ENCODE peak calls at places on chromosomes 3 and 15, in ten cellular contexts. L is mucosa of gallbladder; X is SK-MEL-5; I is 8988T; V is activated CD8-positive, alpha-beta memory T cell treated with anti-CD3 and anti-CD28 coated beads, Interleukin-2, amount 50 U/mL, for 48 hours; P is NCI-H2081; O is occipital lobe; W is T-cell; Z is mucosa of descending colon; C is activated CD4-positive, alpha-beta T cell treated with anti-CD3 and anti-CD28 coated beads, Interleukin-2, amount 50 U/mL, for 24 hours. N is an unnamed sample.
A peak's percentile ranks its signal among the peaks of the same experiment; 100 is the strongest.

GRCh38 chr3:83317605-83318004 is 1556.2 kb upstream of the GBE1 start:
- DNase-seq in V (no peak), W (no peak), Z (no peak), C (no peak), I (no peak), L (no peak), P (no peak), X (no peak), O (no peak), N (no peak)

GRCh38 chr3:42264399-42265058 is 1.5 kb downstream of the CCK start:
- DNase-seq in I (no peak), C (no peak), L (peak; percentile 36), V (no peak), O (peak; percentile 81), W (no peak), Z (peak; percentile 36), X (peak; percentile 20), P (peak; percentile 20), N (no peak)

GRCh38 chr15:69790632-69791031 is 307.1 kb downstream of the TLE3 start:
- DNase-seq in P (no peak), I (no peak), C (no peak), V (no peak), X (no peak), O (no peak), W (peak; percentile 7), L (no peak), Z (no peak), N (peak; percentile 57)

GRCh38 chr15:100337422-100338044 is 4.2 kb downstream of the ADAMTS17 start:
- DNase-seq in V (no peak), W (no peak), C (no peak), I (no peak), Z (no peak), P (no peak), O (no peak), L (no peak), X (no peak), N (peak; percentile 59)

GRCh38 chr15:33298631-33299030 is 12.1 kb upstream of the RYR3 start:
- DNase-seq in C (no peak), L (no peak), V (no peak), W (no peak), O (no peak), P (no peak), I (no peak), X (no peak), Z (no peak), N (no peak)

GRCh38 chr3:131260525-131260924 is 121.0 kb upstream of the NUDT16 start:
- DNase-seq in O (no peak), I (no peak), V (no peak), W (no peak), Z (no peak), L (no peak), X (no peak), C (no peak), P (no peak), N (no peak)

GRCh38 chr3:78101363-78101762 is 1061.5 kb downstream of the ROBO2 start:
- DNase-seq in L (no peak), Z (no peak), V (no peak), C (no peak), O (no peak), X (no peak), P (no peak), W (no peak), I (no peak), N (no peak)

GRCh38 chr3:94062513-94063404 is at the start of the genes DHFR2 and NSUN3:
- DNase-seq in X (peak; percentile 98), P (peak; percentile 98), L (peak; percentile 95), V (peak; percentile 88), O (peak; percentile 84), I (peak; percentile 39), W (peak; percentile 77), Z (peak; percentile 89), C (peak; percentile 86), N (peak; percentile 97)

GRCh38 chr15:38868326-38869114 is 303.9 kb upstream of the RASGRP1 start:
- DNase-seq in C (no peak), X (peak; percentile 59), Z (peak; percentile 37), W (no peak), P (no peak), L (peak; percentile 46), V (no peak), O (no peak), I (no peak), N (no peak)

GRCh38 chr3:138254199-138254598 is 67.1 kb downstream of the ARMC8 start:
- DNase-seq in V (no peak), L (no peak), Z (no peak), I (no peak), C (no peak), O (no peak), P (no peak), X (no peak), W (no peak), N (no peak)

GRCh38 chr3:73411545-73411944 is 213.2 kb downstream of the PDZRN3 start:
- DNase-seq in I (no peak), O (no peak), C (no peak), X (no peak), V (no peak), Z (no peak), L (no peak), W (no peak), P (no peak), N (no peak)

GRCh38 chr3:38138347-38139190 is at the start of gene MYD88:
- DNase-seq in C (peak; percentile 74), X (peak; percentile 33), L (peak; percentile 79), P (peak; percentile 56), I (peak; percentile 61), V (peak; percentile 93), Z (peak; percentile 92), W (peak; percentile 76), O (peak; percentile 31), N (peak; percentile 84)

GRCh38 chr3:182971637-182972036 is 8.7 kb downstream of the DCUN1D1 start:
- DNase-seq in I (no peak), V (no peak), W (no peak), X (no peak), O (no peak), C (no peak), P (no peak), Z (no peak), L (no peak), N (no peak)

GRCh38 chr3:101976473-101976872 is 127.2 kb downstream of the NFKBIZ start:
- DNase-seq in L (no peak), I (no peak), C (no peak), V (no peak), P (no peak), W (no peak), O (no peak), X (peak; percentile 72), Z (no peak), N (no peak)

GRCh38 chr3:14077310-14077709 is 47.4 kb downstream of the CHCHD4 start:
- DNase-seq in C (no peak), Z (no peak), L (no peak), X (no peak), V (no peak), P (no peak), I (no peak), O (no peak), W (no peak), N (no peak)

GRCh38 chr3:5133689-5134088 is 11.6 kb downstream of the ARL8B start:
- DNase-seq in Z (no peak), V (no peak), W (no peak), P (no peak), C (no peak), O (no peak), L (no peak), I (no peak), X (no peak), N (no peak)

GRCh38 chr3:129599607-129600006 is 6.9 kb downstream of the PLXND1 start:
- DNase-seq in Z (no peak), C (no peak), O (no peak), X (no peak), I (peak; percentile 63), V (no peak), W (no peak), L (no peak), P (no peak), N (no peak)

GRCh38 chr3:136730595-136731273 is 21.4 kb downstream of the STAG1 start:
- DNase-seq in W (no peak), X (no peak), I (no peak), L (no peak), V (no peak), C (no peak), O (no peak), P (no peak), Z (no peak), N (no peak)

GRCh38 chr3:111904376-111905241 is 45.5 kb downstream of the PHLDB2 start:
- DNase-seq in X (no peak), Z (no peak), I (no peak), L (no peak), W (no peak), O (no peak), V (no peak), C (no peak), P (no peak), N (no peak)

GRCh38 chr15:78390823-78391222 is 47.2 kb upstream of the IREB2 start:
- DNase-seq in I (no peak), V (no peak), P (no peak), X (no peak), Z (no peak), W (no peak), L (no peak), C (no peak), O (no peak), N (no peak)

GRCh38 chr3:25849641-25850040 is 59.8 kb downstream of the OXSM start:
- DNase-seq in W (no peak), O (no peak), X (no peak), Z (no peak), I (no peak), V (no peak), L (no peak), C (no peak), P (no peak), N (no peak)

GRCh38 chr3:59017617-59017984 is 32.2 kb downstream of the CFAP20DC start:
- DNase-seq in X (no peak), C (no peak), Z (no peak), P (no peak), V (no peak), L (peak; percentile 56), O (no peak), I (no peak), W (no peak), N (no peak)

GRCh38 chr15:66838671-66839239 is 136.7 kb downstream of the SMAD6 start:
- DNase-seq in W (no peak), P (no peak), X (peak; percentile 74), C (no peak), Z (no peak), I (no peak), V (no peak), O (no peak), L (no peak), N (no peak)

GRCh38 chr3:171770689-171771620 is 39.3 kb downstream of the PLD1 start:
- DNase-seq in V (no peak), C (no peak), O (no peak), X (peak; percentile 96), Z (no peak), L (peak; percentile 78), P (no peak), W (no peak), I (no peak), N (no peak)

GRCh38 chr3:40920041-40920440 is 279.3 kb upstream of the CTNNB1 start:
- DNase-seq in X (peak; percentile 34), I (no peak), Z (no peak), W (no peak), C (no peak), L (no peak), O (no peak), V (no peak), P (no peak), N (no peak)

GRCh38 chr3:42216820-42217416 is 49.1 kb downstream of the CCK start:
- DNase-seq in L (no peak), Z (no peak), X (no peak), C (no peak), V (no peak), I (no peak), W (no peak), P (no peak), O (no peak), N (peak; percentile 53)

GRCh38 chr3:165814380-165814779 is 22.8 kb downstream of the BCHE start:
- DNase-seq in P (no peak), X (no peak), I (no peak), W (no peak), L (no peak), Z (no peak), V (no peak), O (no peak), C (no peak), N (no peak)